ENCODE peak calls at places on chromosome 17, in ten cellular contexts. Q is hepatocyte, U is thoracic aorta, I is AG09309, J is astrocyte of the spinal cord, H is Peyer's patch, P is left ventricle myocardium inferior, O is tibial artery, X is adrenal gland, A is endodermal cell. R is an unnamed sample.

GRCh38 chr17:59371426-59372099 is 40.1 kb downstream of the YPEL2 start:
- DNase-seq in Q (peak; percentile 58), U (no peak), I (no peak), J (no peak), H (no peak), P (peak; percentile 53), O (peak; percentile 92), X (peak; percentile 68), A (no peak), R (peak; percentile 30)

GRCh38 chr17:9291912-9292562 is 270.7 kb downstream of the NTN1 start:
- DNase-seq in Q (peak; percentile 70), U (no peak), I (no peak), J (peak; percentile 8), H (no peak), P (peak; percentile 36), O (peak; percentile 82), X (peak; percentile 59), A (peak; percentile 86), R (peak; percentile 32)

GRCh38 chr17:66717680-66718079 is 117.2 kb upstream of the CACNG5 start:
- DNase-seq in Q (peak; percentile 59), U (no peak), I (no peak), J (no peak), H (no peak), P (no peak), O (no peak), X (no peak), A (peak; percentile 72), R (peak; percentile 91)

GRCh38 chr17:31068291-31068690 is 26.5 kb upstream of the NF1 start:
- DNase-seq in Q (peak; percentile 23), U (no peak), I (no peak), J (no peak), H (peak; percentile 56), P (no peak), O (no peak), X (peak; percentile 72), A (peak; percentile 93), R (no peak)

GRCh38 chr17:46796524-46796923 is 22.0 kb downstream of the WNT3 start:
- DNase-seq in Q (no peak), U (no peak), I (no peak), J (no peak), H (no peak), P (no peak), O (no peak), X (no peak), A (peak; percentile 52), R (no peak)

GRCh38 chr17:76383645-76384221 is 676 bp upstream of the SPHK1 start:
- DNase-seq in Q (peak; percentile 69), U (no peak), I (no peak), J (peak; percentile 55), H (peak; percentile 38), P (peak; percentile 56), O (no peak), X (no peak), A (peak; percentile 89), R (peak; percentile 42)

GRCh38 chr17:57566724-57567123 is 178.4 kb downstream of the CCDC182 start:
- DNase-seq in Q (no peak), U (no peak), I (no peak), J (no peak), H (no peak), P (no peak), O (no peak), X (no peak), A (no peak), R (no peak)

GRCh38 chr17:31595076-31595475 is 203.6 kb downstream of the RAB11FIP4 start:
- DNase-seq in Q (no peak), U (no peak), I (no peak), J (peak; percentile 30), H (no peak), P (no peak), O (no peak), X (no peak), A (peak; percentile 72), R (no peak)

GRCh38 chr17:10698116-10698818 is 873 bp downstream of the ADPRM start:
- DNase-seq in Q (no peak), U (no peak), I (no peak), J (no peak), H (peak; percentile 26), P (no peak), O (no peak), X (no peak), A (no peak), R (no peak)

GRCh38 chr17:78529871-78530670 is 47.1 kb downstream of the DNAH17 start:
- DNase-seq in Q (no peak), U (no peak), I (no peak), J (no peak), H (no peak), P (no peak), O (peak; percentile 62), X (no peak), A (peak; percentile 40), R (peak; percentile 77)

GRCh38 chr17:40307001-40307690 is 1.8 kb upstream of the RARA start:
- DNase-seq in Q (peak; percentile 74), U (no peak), I (no peak), J (peak; percentile 51), H (no peak), P (no peak), O (no peak), X (peak; percentile 60), A (peak; percentile 82), R (no peak)

GRCh38 chr17:63150994-63151464 is 185.0 kb downstream of the TANC2 start:
- DNase-seq in Q (peak; percentile 11), U (no peak), I (no peak), J (peak; percentile 69), H (no peak), P (no peak), O (no peak), X (no peak), A (peak; percentile 54), R (no peak)

GRCh38 chr17:35256629-35257028 is 13.8 kb downstream of the SLFN5 start:
- DNase-seq in Q (no peak), U (no peak), I (no peak), J (no peak), H (no peak), P (no peak), O (no peak), X (no peak), A (peak; percentile 59), R (no peak)

GRCh38 chr17:67381925-67382257 is 4.8 kb downstream of the PITPNC1 start:
- DNase-seq in Q (no peak), U (no peak), I (no peak), J (no peak), H (no peak), P (no peak), O (no peak), X (no peak), A (no peak), R (no peak)

GRCh38 chr17:80086616-80087015 is 14.8 kb upstream of the GAA start:
- DNase-seq in Q (no peak), U (no peak), I (no peak), J (no peak), H (no peak), P (no peak), O (no peak), X (no peak), A (no peak), R (no peak)

GRCh38 chr17:64778367-64779290 is 116.5 kb upstream of the SMURF2 start:
- DNase-seq in Q (peak; percentile 55), U (no peak), I (no peak), J (no peak), H (peak; percentile 34), P (peak; percentile 24), O (peak; percentile 67), X (peak; percentile 77), A (peak; percentile 89), R (peak; percentile 48)
- H3K4me3 ChIP-seq in Q (no peak overlapping the region), U (peak overlapping the region; percentile 65), I (no peak overlapping the region), J (no peak overlapping the region), H (peak overlapping the region; percentile 53), P (peak overlapping the region; percentile 72), O (peak overlapping the region; percentile 26), X (no peak overlapping the region), A (no peak overlapping the region), R (no peak overlapping the region)

GRCh38 chr17:81667754-81668153 is 1.2 kb downstream of the CCDC137 start:
- DNase-seq in Q (no peak), U (no peak), I (no peak), J (no peak), H (no peak), P (no peak), O (no peak), X (no peak), A (peak; percentile 86), R (no peak)
- H3K4me3 ChIP-seq in Q (peak overlapping the region; percentile 20), U (no peak overlapping the region), I (no peak overlapping the region), J (no peak overlapping the region), H (no peak overlapping the region), P (peak overlapping the region; percentile 95), O (no peak overlapping the region), X (no peak overlapping the region), A (peak overlapping the region; percentile 96), R (no peak overlapping the region)

GRCh38 chr17:32660496-32660895 is 173.7 kb downstream of the CDK5R1 start:
- DNase-seq in Q (no peak), U (no peak), I (no peak), J (no peak), H (no peak), P (no peak), O (no peak), X (no peak), A (no peak), R (no peak)

GRCh38 chr17:32659419-32659842 is 172.6 kb downstream of the CDK5R1 start:
- DNase-seq in Q (peak; percentile 76), U (peak; percentile 18), I (peak; percentile 27), J (peak; percentile 68), H (peak; percentile 53), P (peak; percentile 65), O (peak; percentile 86), X (peak; percentile 94), A (peak; percentile 95), R (peak; percentile 69)

GRCh38 chr17:32654351-32654750 is 167.6 kb downstream of the CDK5R1 start:
- DNase-seq in Q (no peak), U (no peak), I (no peak), J (no peak), H (no peak), P (no peak), O (no peak), X (no peak), A (no peak), R (no peak)

GRCh38 chr17:32656851-32657250 is 170.1 kb downstream of the CDK5R1 start:
- DNase-seq in Q (no peak), U (no peak), I (no peak), J (no peak), H (no peak), P (no peak), O (no peak), X (no peak), A (no peak), R (no peak)

GRCh38 chr17:32658470-32659418 is 172.0 kb downstream of the CDK5R1 start:
- DNase-seq in Q (no peak), U (no peak), I (no peak), J (no peak), H (no peak), P (no peak), O (no peak), X (no peak), A (no peak), R (no peak)
- H3K4me3 ChIP-seq in Q (no peak overlapping the region), U (peak overlapping the region; percentile 9), I (no peak overlapping the region), J (no peak overlapping the region), H (no peak overlapping the region), P (peak overlapping the region; percentile 9), O (no peak overlapping the region), X (no peak overlapping the region), A (no peak overlapping the region), R (no peak overlapping the region)

DNA sequence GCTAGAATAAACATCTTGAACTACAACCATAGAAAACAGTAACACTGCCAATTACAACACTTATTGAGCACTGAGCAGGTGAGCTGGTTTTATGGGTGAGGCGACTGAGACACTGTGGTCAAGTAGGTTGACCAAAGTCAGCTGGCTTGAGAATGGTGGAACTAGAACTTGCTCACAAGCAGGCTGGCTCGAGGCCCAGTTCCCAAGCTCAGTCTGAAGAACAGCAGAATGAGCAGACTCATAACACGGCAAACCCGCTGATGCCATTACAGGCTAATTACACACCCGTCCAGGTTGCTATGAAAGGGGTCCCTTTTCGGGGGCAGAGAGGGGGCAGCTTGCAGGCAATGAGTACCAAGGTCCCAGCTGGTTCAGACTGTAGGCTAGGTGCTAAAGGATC is 6.5 kb downstream of the ZZEF1 start:
- DNase-seq in Q (no peak), U (peak; percentile 28), I (no peak), J (peak; percentile 60), H (no peak), P (peak; percentile 33), O (peak; percentile 75), X (no peak), A (no peak), R (peak; percentile 21)
- H3K4me3 ChIP-seq in Q (no peak overlapping the region), U (no peak overlapping the region), I (no peak overlapping the region), J (no peak overlapping the region), H (peak overlapping the region; percentile 9), P (no peak overlapping the region), O (no peak overlapping the region), X (no peak overlapping the region), A (no peak overlapping the region), R (no peak overlapping the region)